ENCODE peak calls at places on chromosomes 2 and 18, in seven cellular contexts. K is NCI-H1092 treated with DMSO at 0.1 percent for 48 hours, N is NAMALWA, P is esophagus muscularis mucosa, T is HEK293T, E is MCF 10A, S is hepatic stellate cell. V is an unnamed sample.

GRCh38 chr2:226155476-226155875 is 644.1 kb downstream of the IRS1 start:
- DNase-seq in S (no peak), K (no peak), E (no peak), T (no peak), N (no peak), P (no peak), V (no peak)

GRCh38 chr2:40431600-40431955 is 20.3 kb downstream of the SLC8A1 start:
- DNase-seq in K (no peak), P (no peak), N (no peak), E (peak), T (no peak), S (no peak), V (no peak)

GRCh38 chr18:59848002-59848401 is 51.8 kb upstream of the PMAIP1 start:
- DNase-seq in P (no peak), S (no peak), N (peak), E (no peak), K (no peak), T (no peak), V (no peak)

GRCh38 chr2:229417906-229418305 is 146.8 kb upstream of the PID1 start:
- DNase-seq in K (peak), S (no peak), E (no peak), N (no peak), T (no peak), P (no peak), V (no peak)

GRCh38 chr2:217886720-217887309 is 116.0 kb downstream of the TNS1 start:
- DNase-seq in S (peak), N (peak), K (peak), P (no peak), T (peak), E (peak), V (no peak)

GRCh38 chr2:112936927-112937232 is 25.9 kb downstream of the IL37 start:
- DNase-seq in P (no peak), S (no peak), T (no peak), N (no peak), E (no peak), K (no peak), V (no peak)

GRCh38 chr18:44637210-44638051 is 43.3 kb upstream of the SETBP1 start:
- DNase-seq in E (peak), N (no peak), K (no peak), S (no peak), P (no peak), T (no peak), V (no peak)

GRCh38 chr2:7825591-7826312 is 856.1 kb upstream of the ID2 start:
- DNase-seq in P (peak), K (no peak), N (no peak), E (peak), T (no peak), S (no peak), V (no peak)

GRCh38 chr2:54103454-54104314 is 11.7 kb upstream of the ACYP2 start:
- DNase-seq in S (peak), P (no peak), T (peak), E (peak), K (no peak), N (peak), V (no peak)

GRCh38 chr2:28895189-28895893 is 874 bp downstream of the WDR43 start:
- DNase-seq in P (no peak), N (peak), K (no peak), S (peak), T (peak), E (peak), V (peak)

GRCh38 chr2:229660951-229661350 is 53.4 kb downstream of the DNER start:
- DNase-seq in K (no peak), S (no peak), E (peak), T (no peak), P (no peak), N (no peak), V (no peak)

GRCh38 chr18:58924473-58924872 is 59.8 kb downstream of the ZNF532 start:
- DNase-seq in S (no peak), E (no peak), K (no peak), P (no peak), N (no peak), T (no peak), V (no peak)

GRCh38 chr2:240769096-240769495 is 50.9 kb downstream of the KIF1A start:
- DNase-seq in S (no peak), K (no peak), T (no peak), N (no peak), P (no peak), E (no peak), V (no peak)

GRCh38 chr2:197294260-197294659 is 16.3 kb downstream of the ANKRD44 start:
- DNase-seq in P (no peak), E (no peak), S (no peak), K (no peak), T (no peak), N (peak), V (no peak)

GRCh38 chr2:157840568-157841156 is 35.5 kb downstream of the ACVR1 start:
- DNase-seq in S (no peak), K (peak), P (no peak), T (no peak), E (peak), N (no peak), V (no peak)

GRCh38 chr2:230403746-230404145 is 12.3 kb upstream of the SP100 start:
- DNase-seq in T (no peak), P (peak), S (no peak), K (no peak), E (no peak), N (no peak), V (no peak)

GRCh38 chr2:150473767-150474166 is 13.7 kb downstream of the RND3 start:
- DNase-seq in E (no peak), T (no peak), P (no peak), K (no peak), S (no peak), N (no peak), V (no peak)

GRCh38 chr18:68874361-68874760 is 76.5 kb downstream of the CCDC102B start:
- DNase-seq in K (no peak), T (no peak), S (no peak), P (no peak), N (no peak), E (peak), V (no peak)

GRCh38 chr2:172211507-172211906 is 108.8 kb upstream of the DLX2 start:
- DNase-seq in P (peak), N (no peak), E (no peak), K (no peak), S (no peak), T (no peak), V (no peak)

GRCh38 chr2:109369671-109370191 is 240.7 kb downstream of the SH3RF3 start:
- DNase-seq in N (no peak), E (no peak), K (no peak), T (no peak), S (no peak), P (no peak), V (no peak)

GRCh38 chr2:172484253-172484652 is 56.9 kb downstream of the ITGA6 start:
- DNase-seq in N (peak), T (peak), K (no peak), S (peak), P (no peak), E (no peak), V (no peak)

GRCh38 chr18:10329116-10329515 is 125.3 kb upstream of the APCDD1 start:
- DNase-seq in S (no peak), E (no peak), K (no peak), T (no peak), P (no peak), N (no peak), V (no peak)

GRCh38 chr2:71526131-71526530 is 72.8 kb downstream of the DYSF start:
- DNase-seq in T (no peak), N (no peak), K (no peak), E (no peak), P (no peak), S (no peak), V (no peak)

GRCh38 chr2:188414869-188415753 is 123.4 kb downstream of the GULP1 start:
- DNase-seq in E (no peak), N (no peak), K (no peak), T (no peak), P (no peak), S (no peak), V (no peak)

GRCh38 chr2:68463287-68463877 is 3.7 kb downstream of the FBXO48 start:
- DNase-seq in P (no peak), N (peak), T (peak), S (peak), E (peak), K (peak), V (no peak)

V was measured in substantia nigra.